ENCODE peak calls at places on chromosomes 12 and 14, in four cellular contexts. H is HCT116, I is H1, P is K562. O is an unnamed sample.

GRCh38 chr14:94056579-94057308 is 24.3 kb downstream of the DDX24 start:
- DNase-seq in H (no peak), I (no peak), P (no peak), O (no peak)

GRCh38 chr12:42609605-42610004 is 20.1 kb upstream of the PRICKLE1 start:
- DNase-seq in I (no peak), P (no peak), H (no peak), O (no peak)

GRCh38 chr14:75283884-75284563 is 5.4 kb downstream of the FOS start:
- DNase-seq in I (no peak), P (peak; percentile 22), H (no peak), O (peak; percentile 44)

GRCh38 chr12:64452559-64453329 is 824 bp downstream of the TBK1 start:
- DNase-seq in P (no peak), H (peak; percentile 52), I (no peak), O (peak; percentile 52)

GRCh38 chr12:18677189-18677588 is 60.6 kb downstream of the PLCZ1 start:
- DNase-seq in H (no peak), P (no peak), I (no peak), O (no peak)

GRCh38 chr14:78316711-78317110 is 146.5 kb downstream of the NRXN3 start:
- DNase-seq in P (no peak), I (no peak), H (no peak), O (no peak)

GRCh38 chr12:42516573-42516972 is 73.0 kb downstream of the PRICKLE1 start:
- DNase-seq in I (no peak), P (no peak), H (no peak), O (no peak)

GRCh38 chr14:105049753-105050550 is 15.3 kb downstream of the GPR132 start:
- DNase-seq in H (no peak), P (no peak), I (no peak), O (no peak)

GRCh38 chr14:93965287-93965821 is 11.0 kb downstream of the ASB2 start:
- DNase-seq in P (no peak), I (no peak), H (no peak), O (peak; percentile 38)

GRCh38 chr14:105326568-105326867 is 12.0 kb downstream of the PACS2 start:
- DNase-seq in P (no peak), H (no peak), I (no peak), O (no peak)

GRCh38 chr12:116080415-116080814 is 197.1 kb downstream of the MED13L start:
- DNase-seq in P (no peak), H (no peak), I (no peak), O (no peak)
- H3K36me3 ChIP-seq in P (peaks cover 7% of the 10 kb centered on the region), H (no peaks in the 10 kb centered on the region), I (no peaks in the 10 kb centered on the region), O (no peaks in the 10 kb centered on the region)

GRCh38 chr14:102949801-102950451 is 27.5 kb downstream of the AMN start:
- DNase-seq in I (no peak), P (no peak), H (no peak), O (no peak)

GRCh38 chr14:102945346-102946130 is 23.1 kb downstream of the AMN start:
- DNase-seq in P (no peak), I (no peak), H (no peak), O (no peak)

GRCh38 chr14:102949062-102949800 is 26.8 kb downstream of the AMN start:
- DNase-seq in I (no peak), P (no peak), H (no peak), O (no peak)

GRCh38 chr14:102948698-102949061 is 26.2 kb downstream of the AMN start:
- DNase-seq in I (no peak), P (no peak), H (no peak), O (no peak)

GRCh38 chr14:102947321-102948103 is 25.0 kb downstream of the AMN start:
- DNase-seq in I (no peak), H (no peak), P (no peak), O (no peak)
- TF ChIP-seq FOSL1 in I (no peak), H (no peak), P (no peak), O (no peak)

GRCh38 chr12:71636704-71637115 is 26.9 kb downstream of the ZFC3H1 start:
- DNase-seq in I (no peak), H (peak; percentile 57), P (peak; percentile 48), O (peak; percentile 70)

GRCh38 chr12:71638499-71638898 is 25.1 kb downstream of the ZFC3H1 start:
- DNase-seq in I (no peak), P (no peak), H (no peak), O (no peak)

GRCh38 chr12:71641390-71641789 is 22.3 kb downstream of the ZFC3H1 start:
- DNase-seq in H (no peak), I (no peak), P (peak; percentile 53), O (no peak)

GRCh38 chr12:71640316-71640715 is 23.3 kb downstream of the ZFC3H1 start:
- DNase-seq in I (no peak), P (no peak), H (no peak), O (no peak)

GRCh38 chr12:71639341-71639760 is 24.3 kb downstream of the ZFC3H1 start:
- DNase-seq in P (no peak), H (no peak), I (no peak), O (peak; percentile 53)
- H3K36me3 ChIP-seq in P (peaks cover 96% of the 10 kb centered on the region), H (peaks cover 43% of the 10 kb centered on the region), I (peaks cover 4% of the 10 kb centered on the region), O (peaks cover 11% of the 10 kb centered on the region)

GRCh38 chr12:4961311-4961710 is 51.6 kb downstream of the KCNA1 start:
- DNase-seq in P (no peak), I (no peak), H (no peak), O (no peak)

GRCh38 chr12:4958697-4959375 is 49.1 kb downstream of the KCNA1 start:
- DNase-seq in H (no peak), I (no peak), P (peak; percentile 10), O (no peak)

GRCh38 chr12:4960030-4960429 is 50.3 kb downstream of the KCNA1 start:
- DNase-seq in I (no peak), H (no peak), P (no peak), O (no peak)

GRCh38 chr12:4959381-4959780 is 49.7 kb downstream of the KCNA1 start:
- DNase-seq in P (no peak), H (no peak), I (no peak), O (no peak)

GRCh38 chr12:4960547-4960946 is 50.8 kb downstream of the KCNA1 start:
- DNase-seq in I (no peak), P (no peak), H (no peak), O (no peak)
- TF ChIP-seq FOSL1 in I (no peak), P (no peak), H (no peak), O (no peak)

DNA sequence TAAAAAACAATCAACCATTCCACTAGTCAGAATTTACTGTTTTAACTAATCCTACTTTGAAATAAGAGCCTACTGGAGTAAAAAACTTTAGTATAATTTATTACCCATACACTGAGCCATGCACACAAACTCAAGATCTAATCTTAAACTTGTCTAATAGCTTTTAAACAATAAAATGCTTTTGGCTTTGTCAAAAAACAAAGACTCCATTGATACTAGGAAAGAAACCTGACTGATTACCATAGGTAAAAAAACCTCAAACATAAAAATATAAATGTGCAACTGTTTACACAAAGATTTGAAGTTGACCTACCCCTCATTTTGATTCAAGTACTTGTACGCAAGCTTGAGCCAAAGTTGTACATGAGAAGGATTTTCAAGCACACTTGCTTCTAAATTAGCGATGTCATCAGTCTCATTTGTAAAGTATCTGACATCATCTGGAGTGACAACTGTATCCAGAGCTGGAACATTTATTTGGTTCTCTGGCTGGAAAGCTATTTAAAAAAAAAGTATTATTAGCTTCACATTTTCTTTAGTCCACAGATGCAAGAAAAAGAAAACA is 36.1 kb downstream of the ZFC3H1 start:
- DNase-seq in P (no peak), H (no peak), I (no peak), O (no peak)
- H3K36me3 ChIP-seq in P (peaks cover 99% of the 10 kb centered on the region), H (peaks cover 71% of the 10 kb centered on the region), I (peaks cover 11% of the 10 kb centered on the region), O (peaks cover 15% of the 10 kb centered on the region)

DNA sequence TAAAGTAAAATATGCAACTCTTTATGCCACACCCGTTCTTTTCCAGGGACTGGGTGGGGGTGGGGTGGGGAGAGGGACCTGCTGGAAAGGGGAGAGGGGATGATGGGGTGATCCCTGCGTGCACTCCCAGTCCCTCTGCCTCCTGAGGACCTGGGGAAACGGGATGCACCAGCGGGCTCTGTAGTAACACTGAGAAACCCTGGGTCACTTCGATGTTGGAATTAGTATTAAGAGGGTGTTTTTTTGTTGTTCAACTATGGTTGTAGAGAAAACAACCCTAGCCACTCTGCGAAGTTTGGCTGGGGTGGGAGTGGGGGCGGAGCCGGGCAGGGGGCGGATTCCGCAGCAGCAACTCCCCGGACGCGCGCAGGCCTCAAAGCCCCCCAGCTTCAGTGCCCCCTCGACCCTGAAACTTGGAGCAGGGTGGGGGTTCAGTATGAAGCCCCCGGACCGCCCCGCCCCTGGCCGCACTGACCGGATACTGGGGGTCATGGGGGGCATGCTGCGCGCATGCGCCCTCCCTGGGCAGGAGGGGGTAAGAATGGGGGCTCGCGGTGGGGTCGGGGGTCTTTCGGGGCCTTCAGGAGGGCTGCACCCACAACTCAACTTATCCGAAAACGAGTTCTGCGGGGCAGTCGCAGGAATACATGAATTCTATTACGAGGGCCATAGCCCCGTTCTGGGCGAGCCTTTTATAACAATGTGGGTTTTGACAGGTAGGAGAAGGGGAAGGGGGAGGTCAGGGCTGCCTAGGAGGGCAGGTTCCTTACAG is 1.3 kb upstream of the ARHGEF25 start:
- DNase-seq in P (no peak), I (no peak), H (no peak), O (no peak)
- TF ChIP-seq FOSL1 in P (no peak), I (peak; percentile 31), H (no peak), O (no peak)

GRCh38 chr12:107702106-107702505 is 16.5 kb downstream of the PWP1 start:
- DNase-seq in I (no peak), H (no peak), P (no peak), O (no peak)
- H3K36me3 ChIP-seq in I (peaks cover 13% of the 10 kb centered on the region), H (peaks cover 64% of the 10 kb centered on the region), P (peaks cover 85% of the 10 kb centered on the region), O (peaks cover 77% of the 10 kb centered on the region)

GRCh38 chr14:95515523-95516517 is 630 bp downstream of the SYNE3 start:
- DNase-seq in I (no peak), P (peak; percentile 75), H (no peak), O (peak; percentile 39)
- TF ChIP-seq FOSL1 in I (no peak), P (no peak), H (no peak), O (no peak)

GRCh38 chr12:50181691-50182090 is 14.5 kb upstream of the CERS5 start:
- DNase-seq in H (no peak), P (no peak), I (no peak), O (no peak)
- H3K36me3 ChIP-seq in H (peaks cover 29% of the 10 kb centered on the region), P (peaks cover 25% of the 10 kb centered on the region), I (no peaks in the 10 kb centered on the region), O (peaks cover 7% of the 10 kb centered on the region)

GRCh38 chr14:97276573-97276972 is 479.4 kb downstream of the VRK1 start:
- DNase-seq in H (no peak), I (no peak), P (no peak), O (no peak)
- TF ChIP-seq FOSL1 in H (no peak), I (no peak), P (no peak), O (no peak)